ENCODE peak calls at places on chromosomes 16 and 17, in nine cellular contexts. M is CD8-positive, alpha-beta T cell; I is neural progenitor cell; J is left lung; R is PC-9; U is body of pancreas; N is endodermal cell; G is PC-3; C is esophagus muscularis mucosa. S is an unnamed sample.

GRCh38 chr17:57881783-57882291 is 32.0 kb upstream of the MRPS23 start:
- DNase-seq in N (peak; percentile 78), R (no peak), I (no peak), C (no peak), M (no peak), G (no peak), J (no peak), U (no peak), S (no peak)

GRCh38 chr17:39648876-39649430 is 12.0 kb downstream of the STARD3 start:
- DNase-seq in U (no peak), C (no peak), J (no peak), M (no peak), G (no peak), I (no peak), R (no peak), N (no peak), S (no peak)

GRCh38 chr17:50593321-50593720 is 32.8 kb downstream of the CACNA1G start:
- DNase-seq in U (peak; percentile 92), J (peak; percentile 87), G (no peak), M (no peak), I (peak; percentile 94), C (no peak), N (peak; percentile 89), R (no peak), S (no peak)

GRCh38 chr16:23920899-23921298 is 85.1 kb downstream of the PRKCB start:
- DNase-seq in R (no peak), N (no peak), U (no peak), G (no peak), M (no peak), I (no peak), C (peak; percentile 66), J (no peak), S (no peak)

GRCh38 chr16:88792078-88792550 is 7.1 kb upstream of the PIEZO1 start:
- DNase-seq in I (no peak), G (no peak), J (no peak), N (no peak), U (no peak), R (no peak), C (no peak), M (no peak), S (no peak)

GRCh38 chr16:12211870-12212690 is 235.5 kb downstream of the SNX29 start:
- DNase-seq in G (no peak), R (no peak), M (no peak), N (no peak), J (no peak), I (no peak), U (no peak), C (no peak), S (no peak)

GRCh38 chr17:5283531-5284315 is 1.6 kb downstream of the RABEP1 start:
- DNase-seq in U (no peak), G (peak; percentile 51), N (no peak), J (no peak), C (no peak), I (peak; percentile 16), M (no peak), R (peak; percentile 55), S (no peak)

GRCh38 chr17:864315-864714 is 82.2 kb downstream of the MRM3 start:
- DNase-seq in I (no peak), M (no peak), N (no peak), C (no peak), R (no peak), G (no peak), J (no peak), U (no peak), S (no peak)

GRCh38 chr17:56887105-56887504 is 26.7 kb downstream of the TRIM25 start:
- DNase-seq in R (no peak), M (no peak), J (no peak), I (no peak), G (no peak), U (no peak), C (no peak), N (no peak), S (no peak)

GRCh38 chr17:63480826-63481487 is 4.1 kb downstream of the ACE start:
- DNase-seq in U (peak; percentile 25), I (no peak), N (peak; percentile 53), C (no peak), G (no peak), J (no peak), R (no peak), M (no peak), S (no peak)

GRCh38 chr16:74226361-74226979 is 70.1 kb upstream of the PSMD7 start:
- DNase-seq in I (peak; percentile 45), C (peak; percentile 10), M (no peak), U (no peak), J (no peak), N (no peak), R (no peak), G (peak; percentile 25), S (no peak)

GRCh38 chr17:3657588-3657869 is 10.8 kb downstream of the TAX1BP3 start:
- DNase-seq in U (no peak), R (no peak), I (no peak), C (no peak), N (peak; percentile 54), J (no peak), G (no peak), M (no peak), S (no peak)

GRCh38 chr17:50638851-50639767 is 4.4 kb downstream of the ABCC3 start:
- DNase-seq in U (peak; percentile 100), N (peak; percentile 80), J (peak; percentile 95), I (no peak), R (peak; percentile 100), C (no peak), M (no peak), G (peak; percentile 100), S (peak; percentile 56)

GRCh38 chr17:33751702-33752065 is 458.6 kb upstream of the ASIC2 start:
- DNase-seq in R (no peak), J (no peak), G (no peak), N (peak; percentile 81), M (no peak), I (peak; percentile 76), U (no peak), C (no peak), S (no peak)

GRCh38 chr17:17377071-17377487 is 73.9 kb downstream of the NT5M start:
- DNase-seq in C (no peak), R (no peak), I (no peak), U (no peak), G (no peak), M (no peak), N (no peak), J (no peak), S (no peak)

GRCh38 chr16:1153480-1154160 is 714 bp downstream of the CACNA1H start:
- DNase-seq in I (peak; percentile 52), G (no peak), U (no peak), M (no peak), R (no peak), J (no peak), C (no peak), N (peak; percentile 71), S (no peak)

GRCh38 chr16:60681014-60681413 is 1355.2 kb downstream of the CDH8 start:
- DNase-seq in R (no peak), G (no peak), N (peak; percentile 49), U (no peak), J (no peak), I (peak; percentile 48), C (no peak), M (no peak), S (no peak)

GRCh38 chr16:60674241-60674640 is 1362.0 kb downstream of the CDH8 start:
- DNase-seq in N (no peak), R (no peak), M (no peak), I (no peak), C (no peak), G (no peak), J (no peak), U (no peak), S (no peak)

GRCh38 chr16:60675022-60675421 is 1361.2 kb downstream of the CDH8 start:
- DNase-seq in N (no peak), M (no peak), U (no peak), C (no peak), I (no peak), R (no peak), G (no peak), J (no peak), S (no peak)
- H3K4me3 ChIP-seq in N (no peak overlapping the region), M (no peak overlapping the region), U (no peak overlapping the region), C (no peak overlapping the region), I (no peak overlapping the region), R (no peak overlapping the region), G (no peak overlapping the region), J (no peak overlapping the region), S (no peak overlapping the region)

GRCh38 chr16:67333315-67333714 is 6.7 kb downstream of the LRRC36 start:
- DNase-seq in I (no peak), N (no peak), C (peak; percentile 80), R (no peak), U (no peak), G (no peak), M (no peak), J (no peak), S (no peak)

GRCh38 chr16:67339453-67339852 is 12.8 kb downstream of the LRRC36 start:
- DNase-seq in I (no peak), J (no peak), U (no peak), M (no peak), R (no peak), N (no peak), C (peak; percentile 8), G (peak; percentile 31), S (no peak)

GRCh38 chr16:67341250-67341649 is 14.6 kb downstream of the LRRC36 start:
- DNase-seq in N (no peak), R (no peak), M (no peak), I (no peak), J (no peak), C (no peak), U (no peak), G (no peak), S (no peak)

GRCh38 chr16:67336111-67336510 is 9.5 kb downstream of the LRRC36 start:
- DNase-seq in C (peak; percentile 21), G (no peak), I (no peak), M (no peak), U (no peak), J (no peak), N (no peak), R (no peak), S (no peak)

GRCh38 chr16:67336646-67337045 is 10.0 kb downstream of the LRRC36 start:
- DNase-seq in U (no peak), J (no peak), M (no peak), N (no peak), R (no peak), I (no peak), G (no peak), C (peak; percentile 0), S (no peak)
- H3K9me3 ChIP-seq in U (no peaks in the 10 kb centered on the region), J (no peaks in the 10 kb centered on the region), M (no peaks in the 10 kb centered on the region), N (no peaks in the 10 kb centered on the region), R (peaks cover 7% of the 10 kb centered on the region), I (no peaks in the 10 kb centered on the region), G (no peaks in the 10 kb centered on the region), C (no peaks in the 10 kb centered on the region), S (peaks cover 7% of the 10 kb centered on the region)

DNA sequence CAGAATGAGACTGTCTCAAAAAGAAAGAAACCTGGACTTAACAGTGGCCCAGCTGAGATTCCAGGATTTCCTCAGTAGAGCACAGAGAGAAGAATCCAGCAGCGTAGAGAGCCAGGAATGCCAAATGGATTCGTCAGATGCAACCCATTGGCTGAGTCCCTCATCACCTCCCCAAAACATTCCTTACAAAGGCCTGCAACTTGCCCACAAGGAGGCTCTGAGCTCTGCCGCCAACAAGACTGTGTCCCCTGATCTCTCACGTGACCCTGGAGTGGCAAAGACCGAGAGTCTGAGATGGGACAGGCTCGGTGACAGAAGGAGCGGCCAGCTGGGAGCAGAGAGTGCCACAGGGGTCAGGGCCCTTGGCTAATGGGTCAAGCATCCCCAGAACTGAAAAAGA is 6.9 kb upstream of the CHMP6 start:
- DNase-seq in G (no peak), N (peak; percentile 93), M (no peak), I (peak; percentile 74), C (no peak), U (no peak), R (peak; percentile 41), J (no peak), S (no peak)
- TF ChIP-seq CTCF in G (no peak), N (peak; percentile 50), M (no peak), I (peak; percentile 18), C (peak; percentile 11), U (no peak), R (no peak), J (no peak), S (no peak)

GRCh38 chr17:14007951-14008350 is 61.4 kb upstream of the COX10 start:
- DNase-seq in C (no peak), R (no peak), N (no peak), G (no peak), I (no peak), M (no peak), U (no peak), J (no peak), S (no peak)
- H3K4me3 ChIP-seq in C (no peak overlapping the region), R (no peak overlapping the region), N (no peak overlapping the region), G (no peak overlapping the region), I (no peak overlapping the region), M (no peak overlapping the region), U (no peak overlapping the region), J (no peak overlapping the region), S (no peak overlapping the region)

S was measured in Peyer's patch.